ENCODE peak calls at places on chromosomes 3 and 15, in seven cellular contexts. F is NCI-H748 treated with DMSO at 0.1 percent for 48 hours, X is left cardiac atrium, K is fibroblast of the aortic adventitia, J is A549, G is NCI-H524 treated with DMSO at 0.1 percent for 48 hours, U is GM04504. H is an unnamed sample.

GRCh38 chr3:187706966-187707365 is 4.6 kb upstream of the RTP2 start:
- DNase-seq in G (no peak), F (no peak), U (no peak), K (no peak), X (peak), J (no peak), H (peak)

GRCh38 chr3:64158334-64158733 is 66.9 kb downstream of the PRICKLE2 start:
- DNase-seq in G (no peak), U (no peak), K (peak), X (no peak), J (no peak), F (no peak), H (no peak)

GRCh38 chr3:69767571-69767970 is 28.3 kb downstream of the MITF start:
- DNase-seq in G (no peak), U (no peak), K (no peak), F (no peak), X (peak), J (no peak), H (peak)

GRCh38 chr15:60358935-60359672 is 38.7 kb downstream of the ANXA2 start:
- DNase-seq in F (no peak), J (peak), U (no peak), G (peak), K (peak), X (no peak), H (no peak)

GRCh38 chr15:73983211-73983727 is 8.8 kb downstream of the STOML1 start:
- DNase-seq in J (no peak), K (peak), U (peak), X (peak), F (no peak), G (no peak), H (peak)

GRCh38 chr3:195895900-195896360 is 12.4 kb downstream of the TNK2 start:
- DNase-seq in X (peak), G (no peak), F (no peak), U (no peak), K (no peak), J (peak), H (peak)

GRCh38 chr3:187989458-187990153 is 164.4 kb upstream of the LPP start:
- DNase-seq in U (no peak), K (no peak), F (peak), J (no peak), X (no peak), G (no peak), H (no peak)

GRCh38 chr3:152977356-152977755 is 142.4 kb downstream of the P2RY1 start:
- DNase-seq in J (no peak), K (no peak), F (no peak), G (no peak), X (no peak), U (no peak), H (no peak)

GRCh38 chr3:160343132-160343531 is 55.9 kb downstream of the IFT80 start:
- DNase-seq in G (peak), X (no peak), F (peak), K (peak), U (no peak), J (peak), H (peak)

GRCh38 chr15:53193149-53193548 is 403.0 kb upstream of the ONECUT1 start:
- DNase-seq in X (no peak), K (peak), U (no peak), G (no peak), F (no peak), J (peak), H (peak)

GRCh38 chr3:125200731-125201139 is 11.8 kb downstream of the SLC12A8 start:
- DNase-seq in J (no peak), U (no peak), K (no peak), F (no peak), G (no peak), X (no peak), H (no peak)